ENCODE peak calls at places on chromosomes 12 and 14, in four cellular contexts. F is fibroblast of mammary gland; V is stimulated activated CD8-positive, alpha-beta memory T cell treated with anti-CD3 and anti-CD28 coated beads, Interleukin-4, amount 100 ng/mL, for 24 hours; X is activated naive CD8-positive, alpha-beta T cell treated with anti-CD3 and anti-CD28 coated beads, Interleukin-2, amount 50 U/mL, for 24 hours. D is an unnamed sample.

GRCh38 chr14:91901449-91902250 is 34.3 kb upstream of the TC2N start:
- DNase-seq in F (peak), X (no peak), V (no peak), D (no peak)

GRCh38 chr12:100234591-100235304 is 32.1 kb downstream of the DEPDC4 start:
- DNase-seq in V (no peak), F (peak), X (no peak), D (no peak)

GRCh38 chr14:62819931-62820330 is 225.3 kb downstream of the KCNH5 start:
- DNase-seq in F (no peak), V (no peak), X (no peak), D (no peak)

GRCh38 chr14:51609987-51610283 is 41.8 kb upstream of the FRMD6 start:
- DNase-seq in X (no peak), V (no peak), F (peak), D (no peak)

GRCh38 chr14:49619730-49620129 is 696 bp downstream of the RPL36AL start:
- DNase-seq in F (no peak), V (no peak), X (no peak), D (no peak)

GRCh38 chr12:40204337-40204736 is 20.5 kb upstream of the LRRK2 start:
- DNase-seq in V (no peak), X (no peak), F (no peak), D (no peak)

GRCh38 chr14:80607430-80608200 is 333.9 kb downstream of the CEP128 start:
- DNase-seq in X (no peak), V (no peak), F (no peak), D (no peak)

GRCh38 chr14:96584199-96584906 is 82.2 kb downstream of the PAPOLA start:
- DNase-seq in F (peak), X (peak), V (no peak), D (peak)

GRCh38 chr12:1811281-1811947 is 9.0 kb upstream of the LRTM2 start:
- DNase-seq in X (peak), V (peak), F (no peak), D (no peak)